ENCODE peak calls at places on chromosome 5, in eight cellular contexts. A is fibroblast of lung, G is stomach, M is GM12865, W is choroid plexus epithelial cell, Y is colonic mucosa, V is uterus, D is kidney. Q is an unnamed sample.

GRCh38 chr5:21701317-21701716 is 1151.8 kb downstream of the CDH12 start:
- DNase-seq in M (no peak), A (no peak), W (peak), D (no peak), V (no peak), Y (no peak), G (no peak), Q (no peak)

GRCh38 chr5:56309262-56309826 is 76.2 kb upstream of the ANKRD55 start:
- DNase-seq in G (no peak), V (no peak), Y (no peak), A (no peak), M (no peak), W (peak), D (no peak), Q (no peak)

GRCh38 chr5:60649288-60649917 is 50.6 kb downstream of the DEPDC1B start:
- DNase-seq in G (no peak), A (peak), M (peak), D (no peak), Y (no peak), W (peak), V (no peak), Q (no peak)

GRCh38 chr5:174724484-174725260 is at the start of gene MSX2:
- DNase-seq in D (peak), W (peak), M (no peak), Y (peak), V (peak), G (peak), A (peak), Q (peak)

GRCh38 chr5:139462582-139463276 is at the start of gene ECSCR:
- DNase-seq in Y (no peak), W (peak), G (no peak), V (no peak), D (no peak), A (no peak), M (no peak), Q (peak)

GRCh38 chr5:91499943-91500531 is 116.9 kb upstream of the ARRDC3 start:
- DNase-seq in G (no peak), M (peak), D (no peak), W (peak), V (no peak), Y (no peak), A (peak), Q (no peak)

GRCh38 chr5:33480876-33481275 is 40.1 kb downstream of the TARS1 start:
- DNase-seq in W (no peak), D (no peak), M (no peak), G (no peak), A (no peak), Y (no peak), V (no peak), Q (no peak)

GRCh38 chr5:65199988-65200668 is 281.6 kb downstream of the ADAMTS6 start:
- DNase-seq in G (no peak), V (no peak), A (peak), M (no peak), W (peak), D (no peak), Y (no peak), Q (no peak)

GRCh38 chr5:35087971-35088370 is 40.2 kb upstream of the AGXT2 start:
- DNase-seq in V (peak), D (no peak), M (no peak), G (no peak), Y (no peak), W (peak), A (peak), Q (no peak)

GRCh38 chr5:79200573-79201183 is 35.3 kb upstream of the JMY start:
- DNase-seq in A (peak), W (peak), Y (no peak), D (no peak), G (no peak), V (no peak), M (peak), Q (no peak)

GRCh38 chr5:34014614-34015013 is 6.8 kb upstream of the AMACR start:
- DNase-seq in D (no peak), G (no peak), A (no peak), W (no peak), V (no peak), Y (no peak), M (no peak), Q (no peak)

GRCh38 chr5:32231929-32232328 is 57.8 kb upstream of the GOLPH3 start:
- DNase-seq in D (no peak), A (no peak), W (no peak), V (no peak), G (no peak), M (no peak), Y (no peak), Q (peak)

GRCh38 chr5:53782620-53783019 is 222.2 kb downstream of the NDUFS4 start:
- DNase-seq in A (no peak), V (no peak), W (no peak), G (no peak), D (no peak), M (no peak), Y (no peak), Q (no peak)

GRCh38 chr5:177362871-177363507 is 5.3 kb downstream of the RGS14 start:
- DNase-seq in W (no peak), D (peak), G (peak), V (peak), M (peak), Y (peak), A (peak), Q (peak)

GRCh38 chr5:177362102-177362868 is 4.6 kb downstream of the RGS14 start:
- DNase-seq in G (peak), W (no peak), V (no peak), D (peak), Y (no peak), M (no peak), A (no peak), Q (peak)

GRCh38 chr5:177359860-177360259 is 2.1 kb downstream of the RGS14 start:
- DNase-seq in Y (no peak), M (no peak), D (no peak), G (no peak), A (no peak), W (no peak), V (no peak), Q (no peak)

GRCh38 chr5:177363565-177363964 is 5.8 kb downstream of the RGS14 start:
- DNase-seq in D (no peak), Y (no peak), V (no peak), G (no peak), M (no peak), W (no peak), A (no peak), Q (no peak)

GRCh38 chr5:177361418-177362101 is 3.8 kb downstream of the RGS14 start:
- DNase-seq in Y (no peak), M (peak), V (no peak), W (no peak), D (no peak), A (no peak), G (no peak), Q (no peak)
- H3K4me3 ChIP-seq in Y (no peak), M (peak), V (no peak), W (no peak), D (no peak), A (no peak), G (no peak), Q (peak)

GRCh38 chr5:169832236-169832635 is 148.1 kb downstream of the INSYN2B start:
- DNase-seq in G (no peak), W (no peak), D (no peak), M (no peak), Y (no peak), V (no peak), A (no peak), Q (no peak)
- TF ChIP-seq CTCF in G (no peak), W (no peak), D (no peak), M (no peak), Y (no peak), V (no peak), A (no peak), Q (no peak)

GRCh38 chr5:167602077-167602476 is 689.4 kb upstream of the WWC1 start:
- DNase-seq in G (no peak), W (no peak), V (no peak), A (no peak), M (no peak), Y (no peak), D (no peak), Q (no peak)
- H3K4me3 ChIP-seq in G (no peak), W (no peak), V (no peak), A (no peak), M (no peak), Y (no peak), D (no peak), Q (no peak)

GRCh38 chr5:166062092-166062491 is 2229.4 kb upstream of the WWC1 start:
- DNase-seq in V (no peak), M (no peak), G (no peak), W (no peak), Y (no peak), D (no peak), A (no peak), Q (no peak)
- TF ChIP-seq CTCF in V (no peak), M (no peak), G (no peak), W (no peak), Y (no peak), D (no peak), A (no peak), Q (no peak)

GRCh38 chr5:179797741-179798140 is 4.0 kb downstream of the LTC4S start:
- DNase-seq in W (no peak), V (no peak), G (no peak), A (no peak), D (peak), M (no peak), Y (no peak), Q (no peak)

GRCh38 chr5:179795049-179795862 is 1.5 kb downstream of the LTC4S start:
- DNase-seq in D (peak), M (no peak), Y (peak), A (no peak), V (no peak), G (peak), W (no peak), Q (peak)

GRCh38 chr5:179796877-179797608 is 3.3 kb downstream of the LTC4S start:
- DNase-seq in A (no peak), Y (no peak), D (no peak), G (no peak), W (no peak), M (no peak), V (no peak), Q (no peak)

GRCh38 chr5:179794575-179794974 is 789 bp downstream of the LTC4S start:
- DNase-seq in D (no peak), Y (no peak), M (no peak), G (no peak), A (no peak), V (no peak), W (no peak), Q (no peak)

DNA sequence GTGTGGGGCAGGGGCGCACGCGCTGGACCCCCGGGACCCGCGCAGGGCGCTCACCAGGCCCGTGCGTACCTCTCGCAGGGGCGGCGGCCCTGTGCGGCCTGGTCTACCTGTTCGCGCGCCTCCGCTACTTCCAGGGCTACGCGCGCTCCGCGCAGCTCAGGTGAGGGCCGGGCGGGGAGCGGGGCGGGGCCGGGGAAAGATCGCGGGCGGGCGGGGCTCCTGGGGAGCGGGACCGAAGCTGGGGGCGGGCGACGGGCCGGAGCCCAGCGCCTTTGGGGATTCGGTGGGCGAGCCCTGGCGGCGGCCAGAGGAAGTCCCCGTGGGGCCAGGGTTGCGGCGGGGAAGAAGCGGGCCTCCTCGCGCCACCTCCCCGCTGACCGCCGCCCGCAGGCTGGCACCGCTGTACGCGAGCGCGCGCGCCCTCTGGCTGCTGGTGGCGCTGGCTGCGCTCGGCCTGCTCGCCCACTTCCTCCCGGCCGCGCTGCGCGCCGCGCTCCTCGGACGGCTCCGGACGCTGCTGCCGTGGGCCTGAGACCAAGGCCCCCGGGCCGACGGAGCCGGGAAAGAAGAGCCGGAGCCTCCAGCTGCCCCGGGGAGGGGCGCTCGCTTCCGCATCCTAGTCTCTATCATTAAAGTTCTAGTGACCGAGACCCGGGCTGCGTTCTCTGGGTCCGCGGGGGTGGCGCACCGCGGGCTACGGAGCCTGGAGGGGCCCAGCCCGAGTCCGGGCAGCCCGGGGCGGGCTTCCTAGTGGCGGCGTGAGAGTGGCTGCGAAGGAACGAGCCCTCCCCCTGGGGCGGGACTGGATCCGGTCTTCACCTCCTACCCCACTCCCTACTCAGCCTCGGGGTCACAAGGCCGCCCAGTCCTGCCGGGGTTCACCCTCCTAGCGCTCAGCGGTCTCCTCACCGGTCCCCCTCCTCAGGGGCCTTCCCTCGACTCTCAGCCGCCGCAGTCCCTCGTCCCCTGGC is 2.4 kb downstream of the LTC4S start:
- DNase-seq in M (peak), G (peak), V (peak), Y (peak), A (peak), W (peak), D (peak), Q (peak)
- H3K4me3 ChIP-seq in M (peak), G (peak), V (peak), Y (peak), A (peak), W (peak), D (peak), Q (peak)

DNA sequence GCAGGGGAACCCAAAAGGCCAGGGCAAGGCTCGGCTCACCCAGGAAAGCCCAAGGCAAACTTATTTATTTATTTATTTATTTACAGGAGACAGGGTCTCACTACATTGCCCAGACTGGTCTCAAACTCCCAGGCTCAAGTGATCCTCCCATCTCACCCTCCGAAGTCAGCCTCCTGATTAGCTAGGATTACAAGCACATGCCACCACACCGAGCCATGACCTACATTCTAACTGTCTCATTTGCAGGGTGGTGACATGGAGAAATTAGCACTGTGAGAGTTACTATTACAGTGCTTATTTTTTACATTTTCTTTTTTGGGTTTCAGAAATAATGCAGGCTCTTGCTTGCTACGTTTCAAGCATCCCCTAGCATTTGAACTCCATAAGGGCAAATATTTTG is 18.1 kb downstream of the ARHGEF37 start:
- DNase-seq in M (no peak), G (no peak), A (no peak), V (no peak), Y (no peak), W (no peak), D (no peak), Q (no peak)
- TF ChIP-seq CTCF in M (no peak), G (no peak), A (no peak), V (no peak), Y (no peak), W (no peak), D (no peak), Q (no peak)

DNA sequence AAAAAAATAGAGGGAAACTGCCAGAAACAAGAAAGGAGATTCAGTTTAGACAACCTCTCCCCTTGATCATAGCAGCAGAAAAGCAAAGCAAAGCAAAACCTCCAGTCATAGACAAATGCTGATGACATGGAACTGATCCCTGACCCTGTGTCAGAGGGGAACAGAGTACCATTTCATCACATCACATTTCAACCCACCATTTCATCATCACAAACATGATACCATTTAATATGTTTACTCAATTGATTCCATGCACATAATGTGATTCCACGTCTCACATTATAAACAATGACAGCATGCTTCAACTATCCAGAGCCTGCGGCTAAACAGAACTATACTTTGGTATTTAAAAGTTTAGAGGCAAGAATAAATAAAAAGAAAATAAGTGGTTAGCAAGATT is 28.7 kb upstream of the ACOT12 start:
- DNase-seq in Y (no peak), V (no peak), D (no peak), G (no peak), M (no peak), W (peak), A (peak), Q (no peak)
- H3K4me3 ChIP-seq in Y (no peak), V (no peak), D (no peak), G (no peak), M (no peak), W (no peak), A (no peak), Q (no peak)

GRCh38 chr5:177526791-177527190 is 10.0 kb upstream of the DDX41 start:
- DNase-seq in M (no peak), V (no peak), W (no peak), A (no peak), Y (no peak), D (no peak), G (no peak), Q (no peak)

GRCh38 chr5:177524539-177524900 is 7.8 kb upstream of the DDX41 start:
- DNase-seq in G (no peak), Y (no peak), A (no peak), W (no peak), V (no peak), M (no peak), D (peak), Q (no peak)

GRCh38 chr5:177523711-177524538 is 7.2 kb upstream of the DDX41 start:
- DNase-seq in D (peak), G (no peak), Y (no peak), A (no peak), M (no peak), V (no peak), W (no peak), Q (no peak)

GRCh38 chr5:177526191-177526590 is 9.4 kb upstream of the DDX41 start:
- DNase-seq in V (no peak), A (no peak), D (no peak), Y (no peak), W (no peak), M (no peak), G (no peak), Q (no peak)

DNA sequence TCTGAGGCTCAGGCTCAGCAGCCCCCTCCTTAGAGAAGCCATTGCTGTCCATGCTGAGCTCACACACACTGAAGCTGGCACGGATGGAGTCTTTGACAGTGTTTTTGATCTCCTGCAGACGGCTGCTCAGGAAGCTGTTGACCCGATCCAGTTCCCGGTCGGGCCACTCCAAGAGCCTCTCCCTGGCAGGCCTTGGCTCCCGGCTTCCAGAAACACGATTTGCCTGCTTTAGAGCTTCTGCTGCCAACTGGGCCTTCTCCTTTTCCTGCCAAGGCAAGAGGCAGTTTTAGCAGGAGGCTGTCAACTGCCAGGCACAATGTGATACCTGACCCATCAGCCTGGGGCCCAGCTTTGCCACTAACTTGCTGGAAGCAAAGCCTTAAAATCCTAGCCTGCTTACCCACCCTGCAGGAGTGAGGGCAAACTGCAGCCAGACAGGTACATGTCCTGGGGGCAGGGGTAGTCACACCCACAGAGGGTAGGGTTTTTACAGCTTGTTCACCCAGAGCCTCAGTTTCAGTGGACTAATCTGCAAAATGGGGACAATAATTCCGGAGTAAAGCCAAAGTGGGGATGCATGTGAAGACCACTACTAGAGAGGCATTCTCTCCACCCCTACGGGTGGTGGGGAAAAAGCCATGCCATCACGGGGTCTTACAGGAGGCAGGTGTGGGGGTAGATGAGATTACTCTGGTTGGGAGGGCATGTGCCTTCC is 8.3 kb upstream of the DDX41 start:
- DNase-seq in D (peak), W (no peak), G (no peak), Y (no peak), V (no peak), M (no peak), A (no peak), Q (peak)
- TF ChIP-seq CTCF in D (no peak), W (no peak), G (no peak), Y (no peak), V (no peak), M (no peak), A (no peak), Q (no peak)

GRCh38 chr5:10103098-10103497 is 146.6 kb downstream of the ATPSCKMT start:
- DNase-seq in W (no peak), D (no peak), Y (no peak), G (no peak), V (no peak), M (no peak), A (no peak), Q (no peak)
- H3K4me3 ChIP-seq in W (no peak), D (no peak), Y (no peak), G (no peak), V (no peak), M (no peak), A (no peak), Q (no peak)